ENCODE peak calls at places on chromosome 13, in four cellular contexts. L is cardiac fibroblast, U is A549, H is thoracic aorta. Z is an unnamed sample.

GRCh38 chr13:24670927-24671326 is 9.3 kb upstream of the ATP12A start:
- DNase-seq in L (peak; percentile 11), U (peak; percentile 60), H (no peak), Z (no peak)

GRCh38 chr13:28347456-28348371 is 147.2 kb downstream of the FLT1 start:
- DNase-seq in L (no peak), U (no peak), H (no peak), Z (no peak)

GRCh38 chr13:32917504-32917903 is 98.7 kb upstream of the KL start:
- DNase-seq in L (no peak), U (no peak), H (no peak), Z (no peak)

GRCh38 chr13:77056382-77056781 is 29.4 kb upstream of the FBXL3 start:
- DNase-seq in L (no peak), U (no peak), H (no peak), Z (no peak)

GRCh38 chr13:98557934-98558630 is 18.8 kb downstream of the STK24 start:
- DNase-seq in L (peak; percentile 29), U (no peak), H (no peak), Z (no peak)

GRCh38 chr13:49690133-49690989 is 925 bp downstream of the EBPL start:
- DNase-seq in L (peak; percentile 60), U (peak; percentile 39), H (no peak), Z (no peak)

GRCh38 chr13:113723400-113724015 is 35.5 kb upstream of the TMEM255B start:
- DNase-seq in L (no peak), U (no peak), H (no peak), Z (no peak)

GRCh38 chr13:102729560-102730275 is 34.9 kb upstream of the METTL21C start:
- DNase-seq in L (peak; percentile 87), U (peak; percentile 35), H (no peak), Z (no peak)

GRCh38 chr13:106619688-106620555 is 52.0 kb upstream of the ARGLU1 start:
- DNase-seq in L (peak; percentile 84), U (peak; percentile 51), H (no peak), Z (peak; percentile 62)

GRCh38 chr13:71605744-71606143 is 261.3 kb downstream of the DACH1 start:
- DNase-seq in L (no peak), U (no peak), H (no peak), Z (no peak)

GRCh38 chr13:51887441-51887840 is 25.7 kb downstream of the CCDC70 start:
- DNase-seq in L (no peak), U (no peak), H (no peak), Z (no peak)

GRCh38 chr13:27176772-27177171 is 5.2 kb upstream of the USP12 start:
- DNase-seq in L (no peak), U (no peak), H (no peak), Z (no peak)
- H3K4me3 ChIP-seq in L (no peak overlapping the region), U (no peak overlapping the region), H (no peak overlapping the region), Z (no peak overlapping the region)

GRCh38 chr13:99626461-99627082 is 125.3 kb downstream of the TM9SF2 start:
- DNase-seq in L (peak; percentile 52), U (no peak), H (no peak), Z (no peak)
- H3K4me3 ChIP-seq in L (no peak overlapping the region), U (peak overlapping the region; percentile 19), H (peak overlapping the region; percentile 58), Z (no peak overlapping the region)

DNA sequence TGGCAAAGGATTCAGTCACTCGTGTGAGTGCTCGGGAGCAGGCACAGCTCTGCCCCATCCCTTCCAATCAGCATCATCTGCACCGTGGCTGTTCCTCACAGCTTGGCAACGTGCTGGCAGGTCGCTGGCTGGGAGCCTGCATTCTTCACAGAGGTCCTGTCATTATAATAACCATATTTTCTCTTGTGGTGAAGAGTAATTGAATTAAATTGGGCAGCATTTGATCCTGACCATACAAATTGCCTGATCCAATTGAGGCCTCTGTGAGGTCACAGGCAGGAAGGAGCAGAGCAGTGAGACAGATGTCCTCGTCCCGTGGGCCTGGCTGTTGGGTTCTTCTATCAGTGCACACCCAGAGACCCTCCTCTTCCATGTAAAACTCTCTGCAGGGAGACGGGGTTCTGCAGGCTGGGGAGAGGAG is 407.8 kb downstream of the COG6 start:
- DNase-seq in L (peak; percentile 47), U (no peak), H (no peak), Z (no peak)
- H3K4me3 ChIP-seq in L (no peak overlapping the region), U (no peak overlapping the region), H (no peak overlapping the region), Z (no peak overlapping the region)

GRCh38 chr13:111616203-111616602 is 295.8 kb downstream of the TEX29 start:
- DNase-seq in L (no peak), U (no peak), H (no peak), Z (peak; percentile 17)
- H3K4me3 ChIP-seq in L (no peak overlapping the region), U (no peak overlapping the region), H (no peak overlapping the region), Z (no peak overlapping the region)

GRCh38 chr13:110572778-110573118 is 11.2 kb upstream of the RAB20 start:
- DNase-seq in L (no peak), U (no peak), H (no peak), Z (no peak)

GRCh38 chr13:110574161-110574560 is 12.6 kb upstream of the RAB20 start:
- DNase-seq in L (no peak), U (no peak), H (no peak), Z (no peak)

GRCh38 chr13:110576736-110577476 is 15.4 kb upstream of the RAB20 start:
- DNase-seq in L (no peak), U (no peak), H (no peak), Z (no peak)

GRCh38 chr13:110576070-110576394 is 14.5 kb upstream of the RAB20 start:
- DNase-seq in L (no peak), U (no peak), H (no peak), Z (no peak)

DNA sequence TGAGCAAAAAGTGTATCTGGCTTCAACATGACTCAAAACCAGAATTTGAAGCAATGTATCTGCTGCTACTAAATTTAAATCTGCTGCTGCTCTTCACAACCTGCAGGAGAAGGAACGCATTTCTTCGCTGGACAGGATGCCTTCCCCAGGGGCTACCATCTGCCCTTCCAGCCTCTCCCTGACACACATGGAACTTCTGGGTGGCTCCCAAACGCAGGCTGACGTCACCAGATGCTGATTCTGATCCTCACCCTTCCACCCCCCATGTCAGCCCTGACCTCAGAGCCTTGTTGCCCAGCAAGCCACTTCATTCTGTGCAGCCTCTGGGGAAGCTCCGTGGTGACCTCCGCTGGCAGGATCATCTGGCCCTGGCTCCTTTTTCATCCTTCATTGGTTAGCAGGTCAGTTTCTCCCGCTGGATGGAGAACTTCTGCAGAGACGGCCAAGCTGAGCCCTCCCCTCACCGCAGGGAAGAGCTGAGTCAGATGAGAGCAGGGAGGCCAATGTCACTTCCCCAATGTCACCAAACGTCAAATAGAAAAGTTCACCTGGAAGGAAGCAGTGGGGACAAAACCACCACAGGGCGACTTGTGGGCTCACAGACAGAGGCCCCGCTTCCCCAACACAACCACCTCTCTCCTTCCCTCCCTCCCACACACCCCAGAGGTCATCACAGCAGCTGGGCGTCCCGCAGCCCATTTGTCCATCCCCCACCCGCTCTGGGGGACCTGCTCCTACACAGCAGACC is 14.0 kb upstream of the RAB20 start:
- DNase-seq in L (peak; percentile 31), U (peak; percentile 21), H (no peak), Z (no peak)
- H3K4me3 ChIP-seq in L (no peak overlapping the region), U (no peak overlapping the region), H (no peak overlapping the region), Z (no peak overlapping the region)

DNA sequence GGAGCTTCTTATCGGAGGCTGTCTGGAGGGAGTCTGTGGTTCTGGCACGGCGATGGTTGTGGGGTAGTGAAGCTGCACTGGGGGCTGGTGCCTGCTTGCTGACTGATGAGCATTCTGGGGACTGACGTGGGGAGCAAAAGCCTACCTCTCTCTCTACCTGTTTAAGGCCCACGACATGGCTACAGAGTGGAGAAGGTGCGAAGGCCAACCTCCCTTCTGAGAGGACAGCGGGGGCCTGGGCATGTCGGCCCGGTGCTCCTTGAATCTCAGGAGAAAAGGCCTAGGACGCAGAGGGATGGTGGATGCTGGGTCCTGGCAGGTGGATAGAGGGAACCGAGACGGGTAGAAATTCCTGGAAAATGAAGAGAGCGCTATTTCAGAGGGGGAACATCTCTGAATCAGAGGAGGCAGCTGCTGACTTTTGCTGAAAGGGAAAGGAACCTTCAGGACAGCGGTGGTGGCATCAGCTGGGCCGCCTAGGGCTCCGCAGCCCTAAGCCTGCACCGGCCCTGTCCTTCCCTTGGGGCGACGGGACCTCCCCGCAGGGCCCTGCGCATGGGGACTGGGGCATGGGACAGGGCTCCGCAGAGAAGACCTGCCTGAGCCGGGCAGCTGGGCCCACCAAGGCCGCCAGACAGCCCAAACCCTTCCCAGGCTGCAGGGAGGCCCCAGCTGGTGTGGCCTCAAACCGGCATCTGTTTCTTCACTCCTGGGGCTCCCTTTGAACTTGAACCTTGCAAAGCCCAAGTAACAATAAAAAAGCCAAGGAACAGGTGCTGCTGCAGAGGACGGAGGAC is 35.0 kb upstream of the MEDAG start:
- DNase-seq in L (no peak), U (no peak), H (no peak), Z (no peak)
- H3K4me3 ChIP-seq in L (no peak overlapping the region), U (no peak overlapping the region), H (no peak overlapping the region), Z (no peak overlapping the region)

DNA sequence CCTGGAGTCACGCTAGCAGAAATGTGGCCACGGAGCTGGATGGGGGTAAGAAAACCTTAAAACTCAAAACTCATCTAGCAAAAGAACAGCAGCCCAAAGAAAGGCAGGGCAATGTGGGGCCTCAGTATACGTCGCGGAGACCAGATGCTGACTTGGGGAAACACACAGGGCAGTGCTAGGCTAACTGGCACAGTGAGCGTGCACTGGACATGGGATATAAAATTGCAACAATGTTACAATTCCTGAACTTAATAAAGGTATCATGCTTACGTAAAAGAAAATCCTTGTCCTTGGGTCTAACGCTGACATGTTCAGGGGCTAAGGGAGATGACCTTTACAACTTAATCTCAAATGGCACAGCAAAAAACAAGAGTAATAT is 40.5 kb downstream of the COL4A1 start:
- DNase-seq in L (no peak), U (no peak), H (no peak), Z (no peak)
- H3K4me3 ChIP-seq in L (no peak overlapping the region), U (no peak overlapping the region), H (peak overlapping the region; percentile 53), Z (no peak overlapping the region)

GRCh38 chr13:40591091-40591490 is 75.3 kb downstream of the FOXO1 start:
- DNase-seq in L (no peak), U (no peak), H (no peak), Z (no peak)
- H3K4me3 ChIP-seq in L (no peak overlapping the region), U (no peak overlapping the region), H (no peak overlapping the region), Z (no peak overlapping the region)

Z was measured in lower leg skin.